ENCODE peak calls at places on chromosomes 16 and 17, in eight cellular contexts. P, S, U, A, W, D, O and B are unnamed samples.

GRCh38 chr17:17729620-17730249 is 48.5 kb downstream of the RAI1 start:
- DNase-seq in P (no peak), S (no peak), U (no peak), A (no peak), W (no peak), D (peak; percentile 30), O (no peak), B (no peak)

GRCh38 chr16:2535644-2536021 is 2.2 kb upstream of the PDPK1 start:
- DNase-seq in P (peak; percentile 34), S (no peak), U (peak; percentile 56), A (no peak), W (no peak), D (no peak), O (peak; percentile 89), B (no peak)

GRCh38 chr17:48545022-48545376 is at the start of gene HOXB2:
- DNase-seq in P (no peak), S (no peak), U (no peak), A (no peak), W (no peak), D (peak; percentile 65), O (no peak), B (no peak)

GRCh38 chr17:19370493-19370960 is 7.8 kb upstream of the MAPK7 start:
- DNase-seq in P (no peak), S (peak; percentile 69), U (no peak), A (no peak), W (no peak), D (no peak), O (peak; percentile 85), B (no peak)

GRCh38 chr16:53664724-53665345 is 38.8 kb downstream of the RPGRIP1L start:
- DNase-seq in P (no peak), S (no peak), U (peak; percentile 26), A (no peak), W (no peak), D (no peak), O (no peak), B (no peak)

GRCh38 chr16:75286996-75287395 is 35.6 kb upstream of the BCAR1 start:
- DNase-seq in P (no peak), S (no peak), U (no peak), A (no peak), W (no peak), D (no peak), O (no peak), B (no peak)

GRCh38 chr16:64397945-64398508 is 723.8 kb downstream of the CDH11 start:
- DNase-seq in P (no peak), S (no peak), U (no peak), A (no peak), W (no peak), D (no peak), O (no peak), B (no peak)

GRCh38 chr17:39653662-39654331 is 11.4 kb upstream of the TCAP start:
- DNase-seq in P (no peak), S (peak; percentile 59), U (peak; percentile 57), A (peak; percentile 98), W (no peak), D (peak; percentile 79), O (peak; percentile 92), B (peak; percentile 75)

GRCh38 chr16:88686439-88687253 is at the start of gene SNAI3:
- DNase-seq in P (peak; percentile 78), S (peak; percentile 44), U (peak; percentile 88), A (peak; percentile 95), W (no peak), D (peak; percentile 66), O (peak; percentile 96), B (peak; percentile 93)

GRCh38 chr17:59916446-59916845 is 23.5 kb downstream of the RPS6KB1 start:
- DNase-seq in P (no peak), S (no peak), U (no peak), A (no peak), W (no peak), D (no peak), O (no peak), B (no peak)

GRCh38 chr16:88649195-88649923 is 1.5 kb downstream of the CYBA start:
- DNase-seq in P (no peak), S (no peak), U (no peak), A (no peak), W (no peak), D (no peak), O (no peak), B (no peak)

GRCh38 chr16:47143329-47143676 is 442 bp downstream of the NETO2 start:
- DNase-seq in P (peak; percentile 50), S (no peak), U (peak; percentile 42), A (peak; percentile 74), W (no peak), D (peak; percentile 77), O (no peak), B (peak; percentile 75)

GRCh38 chr17:15371731-15372130 is 30.3 kb upstream of the TEKT3 start:
- DNase-seq in P (no peak), S (no peak), U (no peak), A (no peak), W (no peak), D (no peak), O (no peak), B (no peak)

GRCh38 chr16:17343028-17343427 is 127.7 kb downstream of the XYLT1 start:
- DNase-seq in P (no peak), S (no peak), U (peak; percentile 49), A (no peak), W (no peak), D (no peak), O (no peak), B (no peak)

GRCh38 chr17:48261297-48261880 is 153.8 kb downstream of the SNX11 start:
- DNase-seq in P (no peak), S (no peak), U (no peak), A (no peak), W (no peak), D (peak; percentile 32), O (no peak), B (peak; percentile 39)

GRCh38 chr17:38868095-38868967 is 1.5 kb upstream of the LASP1 start:
- DNase-seq in P (peak; percentile 63), S (peak; percentile 56), U (peak; percentile 56), A (no peak), W (no peak), D (peak; percentile 66), O (peak; percentile 94), B (no peak)

GRCh38 chr17:57107498-57108101 is 22.6 kb downstream of the AKAP1 start:
- DNase-seq in P (no peak), S (no peak), U (no peak), A (no peak), W (no peak), D (no peak), O (no peak), B (peak; percentile 46)
- TF ChIP-seq POLR2A in P (no peak), S (no peak), U (peak; percentile 24), A (no peak), W (no peak), D (no peak), O (no peak), B (no peak)

GRCh38 chr17:57397402-57397801 is 141.1 kb downstream of the MSI2 start:
- DNase-seq in P (no peak), S (no peak), U (no peak), A (no peak), W (no peak), D (no peak), O (no peak), B (no peak)

GRCh38 chr17:57394375-57394774 is 138.1 kb downstream of the MSI2 start:
- DNase-seq in P (peak; percentile 12), S (no peak), U (no peak), A (no peak), W (no peak), D (no peak), O (no peak), B (no peak)

GRCh38 chr17:57393368-57393767 is 137.0 kb downstream of the MSI2 start:
- DNase-seq in P (no peak), S (no peak), U (no peak), A (no peak), W (no peak), D (no peak), O (no peak), B (no peak)

GRCh38 chr17:57395721-57396321 is 139.5 kb downstream of the MSI2 start:
- DNase-seq in P (peak; percentile 8), S (no peak), U (no peak), A (no peak), W (no peak), D (no peak), O (no peak), B (no peak)

GRCh38 chr17:57396515-57396921 is 140.2 kb downstream of the MSI2 start:
- DNase-seq in P (no peak), S (no peak), U (no peak), A (no peak), W (no peak), D (no peak), O (no peak), B (no peak)
- TF ChIP-seq POLR2A in P (no peak), S (no peak), U (no peak), A (no peak), W (no peak), D (no peak), O (no peak), B (no peak)

DNA sequence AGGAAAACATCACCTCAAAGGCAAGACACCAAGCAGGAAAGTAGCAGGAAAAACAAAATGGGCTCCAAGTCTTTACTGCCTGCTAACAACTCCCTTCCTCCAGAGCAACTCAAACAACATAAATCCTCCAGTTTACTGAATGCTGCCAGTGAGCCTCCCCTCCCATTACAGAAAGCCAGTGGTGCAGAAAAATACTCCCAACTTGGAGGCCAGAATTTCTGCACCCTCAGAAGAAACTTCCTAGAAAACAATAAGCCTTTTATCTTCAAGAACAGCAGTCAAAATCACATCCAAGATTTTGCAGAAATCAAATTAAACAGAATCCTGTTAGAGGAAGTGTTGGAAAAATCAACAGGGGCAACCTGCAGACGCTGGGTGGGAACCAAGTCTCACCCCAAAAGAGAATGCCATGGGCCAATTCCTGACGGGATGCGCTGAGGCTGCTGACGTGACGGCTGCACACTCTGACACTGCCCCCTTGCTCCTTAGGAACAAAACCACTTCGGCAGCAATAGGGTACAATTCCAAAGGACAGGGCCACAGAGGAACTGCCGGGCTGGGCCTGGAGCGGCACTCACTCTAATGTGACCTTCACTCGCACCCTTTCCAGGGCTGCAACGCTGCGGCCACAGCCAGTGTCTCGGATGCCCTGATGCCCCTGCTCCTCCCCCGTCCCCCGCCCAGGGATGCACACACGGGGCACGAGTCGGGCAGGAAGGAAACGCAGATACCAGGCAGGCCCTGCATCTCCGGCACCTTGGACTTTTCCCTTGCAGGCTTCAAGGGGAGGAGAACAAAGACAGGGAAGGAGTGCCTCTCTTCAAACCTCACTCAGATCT is 2.6 kb downstream of the PITPNA start:
- DNase-seq in P (no peak), S (no peak), U (no peak), A (no peak), W (no peak), D (no peak), O (no peak), B (no peak)
- TF ChIP-seq POLR2A in P (no peak), S (no peak), U (no peak), A (no peak), W (no peak), D (no peak), O (no peak), B (no peak)

DNA sequence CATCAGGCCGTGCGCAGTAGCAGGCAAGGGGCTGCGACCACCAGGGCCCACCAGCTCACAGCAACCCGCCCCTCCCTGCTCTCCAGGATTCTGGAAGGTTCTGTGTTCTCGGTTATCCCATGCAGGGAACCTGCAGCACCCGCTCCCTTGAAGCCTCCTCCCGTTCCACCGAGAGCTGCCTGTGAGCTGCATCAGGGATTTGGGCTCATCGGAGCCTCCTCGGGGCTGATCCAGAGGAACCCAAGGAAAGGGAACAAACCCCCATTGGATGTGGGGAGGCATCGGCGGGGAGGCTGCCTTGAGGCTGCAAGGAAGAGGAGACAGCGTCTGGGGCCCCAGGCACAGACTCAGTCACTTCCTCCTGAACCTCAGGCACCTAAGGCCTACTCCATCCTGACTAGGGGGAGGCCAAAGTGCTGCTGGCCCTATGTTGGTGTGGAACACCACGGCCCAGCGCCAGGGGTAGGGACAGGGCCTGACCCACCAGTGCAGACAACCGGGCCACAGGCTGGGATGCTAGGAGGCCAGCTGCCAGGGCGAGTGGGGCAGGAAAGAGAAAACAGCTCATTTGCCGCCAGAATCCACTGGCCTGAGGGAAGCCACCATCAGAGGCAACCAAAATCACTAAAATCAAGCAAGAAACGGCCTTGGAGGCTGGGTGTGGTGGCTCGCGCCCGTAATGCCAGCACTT is 14.4 kb upstream of the LGALS3BP start:
- DNase-seq in P (no peak), S (peak; percentile 7), U (no peak), A (peak; percentile 20), W (no peak), D (no peak), O (peak; percentile 76), B (no peak)
- TF ChIP-seq POLR2A in P (no peak), S (no peak), U (no peak), A (no peak), W (no peak), D (no peak), O (no peak), B (no peak)